ENCODE peak calls at places on chromosomes 4 and X, in six cellular contexts. One of them, this sample, is unnamed.

GRCh38 chr4:40256329-40256728 is 59.5 kb downstream of the RHOH start:
- DNase-seq in left lung: no peak
- DNase-seq in heart left ventricle: no peak
- DNase-seq in upper lobe of right lung: no peak
- DNase-seq in spleen: no peak
- DNase-seq in MCF 10A: peak
- DNase-seq in this sample: no peak

GRCh38 chr4:180789929-180790328 is 1453.3 kb upstream of the TENM3 start:
- DNase-seq in upper lobe of right lung: no peak
- DNase-seq in heart left ventricle: no peak
- DNase-seq in spleen: no peak
- DNase-seq in MCF 10A: no peak
- DNase-seq in left lung: no peak
- DNase-seq in this sample: no peak

GRCh38 chrX:45710081-45710801 is 509.6 kb upstream of the DIPK2B start:
- DNase-seq in MCF 10A: peak
- DNase-seq in spleen: no peak
- DNase-seq in upper lobe of right lung: no peak
- DNase-seq in left lung: no peak
- DNase-seq in heart left ventricle: no peak
- DNase-seq in this sample: no peak

GRCh38 chrX:10165580-10166247 is 8.9 kb downstream of the CLCN4 start:
- DNase-seq in upper lobe of right lung: no peak
- DNase-seq in heart left ventricle: no peak
- DNase-seq in left lung: no peak
- DNase-seq in MCF 10A: no peak
- DNase-seq in spleen: no peak
- DNase-seq in this sample: no peak

GRCh38 chrX:134435894-134436293 is 24.1 kb upstream of the HPRT1 start:
- DNase-seq in MCF 10A: no peak
- DNase-seq in heart left ventricle: no peak
- DNase-seq in left lung: no peak
- DNase-seq in spleen: no peak
- DNase-seq in upper lobe of right lung: no peak
- DNase-seq in this sample: no peak

GRCh38 chr4:55397521-55398321 is 2.0 kb downstream of the TMEM165 start:
- DNase-seq in heart left ventricle: no peak
- DNase-seq in MCF 10A: peak
- DNase-seq in spleen: no peak
- DNase-seq in left lung: no peak
- DNase-seq in upper lobe of right lung: no peak
- DNase-seq in this sample: no peak

GRCh38 chrX:135520022-135520552 is 373 bp upstream of the INTS6L start:
- DNase-seq in upper lobe of right lung: no peak
- DNase-seq in spleen: no peak
- DNase-seq in heart left ventricle: no peak
- DNase-seq in MCF 10A: peak
- DNase-seq in left lung: no peak
- DNase-seq in this sample: no peak

GRCh38 chrX:109739625-109740024 is 6.6 kb upstream of the ACSL4 start:
- DNase-seq in left lung: no peak
- DNase-seq in heart left ventricle: no peak
- DNase-seq in upper lobe of right lung: no peak
- DNase-seq in spleen: no peak
- DNase-seq in MCF 10A: no peak
- DNase-seq in this sample: no peak

GRCh38 chrX:10685923-10686595 is 65.7 kb upstream of the MID1 start:
- DNase-seq in heart left ventricle: no peak
- DNase-seq in MCF 10A: no peak
- DNase-seq in spleen: no peak
- DNase-seq in upper lobe of right lung: no peak
- DNase-seq in left lung: no peak
- DNase-seq in this sample: no peak

GRCh38 chr4:47858012-47858411 is 20.1 kb upstream of the CORIN start:
- DNase-seq in spleen: no peak
- DNase-seq in left lung: no peak
- DNase-seq in upper lobe of right lung: no peak
- DNase-seq in heart left ventricle: no peak
- DNase-seq in MCF 10A: no peak
- DNase-seq in this sample: no peak

DNA sequence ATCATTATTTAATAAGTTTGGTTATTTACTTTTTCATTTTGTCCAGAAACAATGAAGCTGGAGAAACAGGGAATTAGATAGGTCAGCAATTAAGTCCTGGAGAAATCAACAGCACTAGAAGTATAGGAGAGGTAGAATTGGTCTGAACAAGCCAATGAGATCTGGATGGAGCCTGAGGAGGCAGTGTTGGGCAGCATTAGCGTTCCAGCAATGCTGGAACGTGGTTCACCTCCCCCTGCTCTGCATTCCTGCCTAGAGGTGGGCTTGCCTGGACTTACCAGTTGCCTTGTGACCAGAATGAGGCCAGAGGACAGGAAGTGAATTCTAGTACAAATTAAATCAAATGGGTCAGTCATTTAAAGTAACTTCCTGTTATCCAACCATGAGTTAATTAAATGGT is 4.6 kb downstream of the RASSF6 start:
- DNase-seq in heart left ventricle: no peak
- DNase-seq in spleen: no peak
- DNase-seq in MCF 10A: no peak
- DNase-seq in upper lobe of right lung: no peak
- DNase-seq in left lung: no peak
- DNase-seq in this sample: no peak
- TF ChIP-seq CTCF in heart left ventricle: no peak
- TF ChIP-seq CTCF in spleen: no peak
- TF ChIP-seq CTCF in MCF 10A: no peak
- TF ChIP-seq CTCF in upper lobe of right lung: no peak
- TF ChIP-seq CTCF in left lung: no peak
- TF ChIP-seq CTCF in this sample: no peak

DNA sequence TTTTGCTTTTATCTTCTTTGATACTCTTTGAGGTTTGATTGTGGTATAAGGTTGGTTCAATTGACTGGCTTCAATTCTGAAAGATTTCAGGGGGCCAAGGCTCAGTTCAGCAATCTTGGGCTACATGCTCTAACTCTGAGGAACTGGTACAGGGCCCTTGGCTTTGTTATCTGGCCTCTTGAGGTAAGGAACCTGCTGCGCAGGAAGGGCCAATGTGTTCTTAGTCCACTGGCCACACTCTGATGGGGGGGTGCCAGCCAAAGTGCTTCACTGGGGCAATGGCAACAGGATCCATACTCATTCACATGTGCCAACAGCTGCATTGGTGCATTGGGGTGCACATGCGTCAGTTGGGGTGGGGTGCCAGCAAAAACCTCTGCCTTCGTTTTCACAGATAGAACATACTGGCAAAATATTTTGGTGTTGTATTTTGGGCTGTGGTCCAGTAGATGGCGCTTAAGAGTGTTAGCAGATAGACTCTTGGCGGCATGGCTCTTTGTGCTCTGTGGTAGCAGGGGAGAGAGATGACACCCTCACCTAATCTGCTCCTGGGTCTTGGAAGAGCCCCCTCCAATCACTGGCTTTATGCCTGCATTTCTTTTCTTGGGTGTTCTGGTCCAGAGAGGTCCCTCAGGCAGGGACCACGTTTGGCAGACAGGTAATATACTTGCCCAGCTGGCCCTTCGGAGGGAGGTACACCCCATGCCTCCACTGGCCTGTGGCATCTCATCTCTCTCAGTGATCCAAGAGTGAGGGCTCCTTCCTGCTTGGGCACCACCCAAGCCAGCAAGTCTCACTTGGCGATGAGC is 42.9 kb downstream of the NDST3 start:
- DNase-seq in MCF 10A: peak
- DNase-seq in spleen: no peak
- DNase-seq in upper lobe of right lung: no peak
- DNase-seq in heart left ventricle: peak
- DNase-seq in left lung: peak
- DNase-seq in this sample: no peak
- TF ChIP-seq CTCF in MCF 10A: peak
- TF ChIP-seq CTCF in spleen: no peak
- TF ChIP-seq CTCF in upper lobe of right lung: peak
- TF ChIP-seq CTCF in heart left ventricle: no peak
- TF ChIP-seq CTCF in left lung: no peak
- TF ChIP-seq CTCF in this sample: no peak

DNA sequence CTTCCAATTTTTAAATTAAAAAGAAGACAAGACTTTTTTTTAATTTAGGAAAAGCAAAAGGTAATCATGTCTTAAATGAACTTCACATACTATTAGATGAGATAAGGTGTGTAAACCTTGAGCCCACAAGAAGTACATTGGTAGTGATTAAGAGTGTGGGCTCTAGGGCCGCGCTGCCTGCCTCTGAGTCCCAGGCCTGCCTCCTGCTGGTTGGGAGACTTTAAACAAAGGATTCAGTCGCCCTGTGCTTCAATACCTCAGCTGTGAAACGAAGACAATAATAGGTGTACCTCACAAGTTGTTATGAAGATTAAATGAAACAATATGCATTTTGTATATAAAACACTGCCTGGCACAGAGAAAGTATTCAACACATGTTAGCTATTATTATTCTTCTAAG is 95.9 kb upstream of the MYOZ2 start:
- DNase-seq in heart left ventricle: no peak
- DNase-seq in left lung: no peak
- DNase-seq in upper lobe of right lung: no peak
- DNase-seq in spleen: no peak
- DNase-seq in MCF 10A: peak
- DNase-seq in this sample: no peak
- TF ChIP-seq CTCF in heart left ventricle: no peak
- TF ChIP-seq CTCF in left lung: no peak
- TF ChIP-seq CTCF in upper lobe of right lung: no peak
- TF ChIP-seq CTCF in spleen: no peak
- TF ChIP-seq CTCF in MCF 10A: no peak
- TF ChIP-seq CTCF in this sample: no peak

GRCh38 chr4:80459918-80460473 is 124.5 kb downstream of the CFAP299 start:
- DNase-seq in MCF 10A: no peak
- DNase-seq in heart left ventricle: no peak
- DNase-seq in upper lobe of right lung: no peak
- DNase-seq in left lung: no peak
- DNase-seq in spleen: no peak
- DNase-seq in this sample: no peak
- TF ChIP-seq CTCF in MCF 10A: no peak
- TF ChIP-seq CTCF in heart left ventricle: no peak
- TF ChIP-seq CTCF in upper lobe of right lung: peak
- TF ChIP-seq CTCF in left lung: no peak
- TF ChIP-seq CTCF in spleen: no peak
- TF ChIP-seq CTCF in this sample: no peak

GRCh38 chr4:175252642-175253041 is 334.5 kb downstream of the ADAM29 start:
- DNase-seq in MCF 10A: no peak
- DNase-seq in upper lobe of right lung: no peak
- DNase-seq in spleen: no peak
- DNase-seq in heart left ventricle: no peak
- DNase-seq in left lung: no peak
- DNase-seq in this sample: no peak

DNA sequence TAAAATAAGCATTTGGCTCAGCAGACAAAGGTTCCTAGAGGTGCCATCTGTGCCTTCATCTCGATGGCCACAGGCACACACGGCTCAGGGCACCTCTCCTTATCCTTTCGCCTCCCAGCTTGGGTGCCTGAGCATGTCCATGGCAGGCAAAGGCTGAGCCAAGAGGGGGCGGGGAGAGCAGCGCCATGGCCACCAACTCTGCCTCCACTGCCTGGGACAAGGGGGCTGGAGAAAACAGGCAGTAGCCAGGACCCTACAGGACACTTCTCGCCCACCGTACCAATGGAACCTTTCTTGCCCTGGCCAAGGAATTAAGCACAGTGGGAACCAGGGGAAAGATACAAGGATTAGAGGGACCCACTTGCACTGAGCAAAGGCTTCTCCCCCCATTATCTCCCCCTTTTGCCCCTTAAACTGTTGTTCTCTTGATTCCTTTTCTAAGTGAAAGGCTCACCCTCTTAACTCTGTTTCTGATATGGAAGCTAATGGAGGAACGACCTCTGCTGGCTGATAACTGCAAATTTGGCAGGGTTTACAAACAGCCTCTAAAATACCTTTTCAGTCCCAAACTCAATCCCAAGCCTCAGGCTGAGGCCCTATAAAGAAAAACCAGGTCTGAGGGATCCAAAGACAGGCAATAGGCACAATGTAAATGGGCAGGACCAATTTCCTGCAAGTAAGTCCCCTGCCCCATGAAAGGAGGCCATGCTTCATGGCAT is 335.2 kb downstream of the ADAM29 start:
- DNase-seq in left lung: peak
- DNase-seq in upper lobe of right lung: no peak
- DNase-seq in spleen: no peak
- DNase-seq in heart left ventricle: no peak
- DNase-seq in MCF 10A: peak
- DNase-seq in this sample: no peak
- TF ChIP-seq CTCF in left lung: no peak
- TF ChIP-seq CTCF in upper lobe of right lung: peak
- TF ChIP-seq CTCF in spleen: no peak
- TF ChIP-seq CTCF in heart left ventricle: no peak
- TF ChIP-seq CTCF in MCF 10A: peak
- TF ChIP-seq CTCF in this sample: no peak

GRCh38 chrX:119417842-119418241 is 18.7 kb downstream of the SLC25A43 start:
- DNase-seq in MCF 10A: peak
- DNase-seq in spleen: no peak
- DNase-seq in heart left ventricle: no peak
- DNase-seq in upper lobe of right lung: no peak
- DNase-seq in left lung: no peak
- DNase-seq in this sample: no peak
- TF ChIP-seq CTCF in MCF 10A: no peak
- TF ChIP-seq CTCF in spleen: no peak
- TF ChIP-seq CTCF in heart left ventricle: no peak
- TF ChIP-seq CTCF in upper lobe of right lung: no peak
- TF ChIP-seq CTCF in left lung: no peak
- TF ChIP-seq CTCF in this sample: no peak